ENCODE peak calls at places on chromosomes 12 and 14, in eight cellular contexts. L is ovary, B is testis, W is epithelial cell of proximal tubule, A is AG10803, O is GM20000, N is neural crest cell, P is fibroblast of the aortic adventitia. C is an unnamed sample.
A peak's percentile ranks its signal among the peaks of the same experiment; 100 is the strongest.

GRCh38 chr12:13200841-13201240 is 4.3 kb downstream of the EMP1 start:
- DNase-seq in B (no peak), A (no peak), L (no peak), O (no peak), N (no peak), P (no peak), W (no peak), C (no peak)

GRCh38 chr14:90373887-90374286 is 22.9 kb upstream of the CALM1 start:
- DNase-seq in O (no peak), L (no peak), B (no peak), N (no peak), W (no peak), P (no peak), A (no peak), C (no peak)

GRCh38 chr14:76773188-76773885 is 12.1 kb downstream of the VASH1 start:
- DNase-seq in N (no peak), A (peak; percentile 78), P (peak; percentile 76), O (no peak), B (peak; percentile 69), W (no peak), L (peak; percentile 88), C (no peak)

GRCh38 chr14:74695406-74695805 is 17.5 kb downstream of the AREL1 start:
- DNase-seq in A (no peak), L (no peak), O (no peak), W (no peak), B (no peak), N (no peak), P (no peak), C (no peak)

GRCh38 chr12:77324763-77325468 is 259.5 kb upstream of the E2F7 start:
- DNase-seq in N (peak; percentile 67), A (peak; percentile 61), P (peak; percentile 68), O (peak; percentile 83), L (peak; percentile 85), W (no peak), B (peak; percentile 77), C (peak; percentile 78)

GRCh38 chr14:23005861-23006534 is 3.9 kb downstream of the C14orf93 start:
- DNase-seq in W (no peak), L (no peak), B (no peak), N (no peak), O (no peak), P (no peak), A (no peak), C (no peak)

GRCh38 chr12:116421785-116422538 is 137.2 kb upstream of the MAP1LC3B2 start:
- DNase-seq in O (no peak), W (no peak), N (no peak), P (no peak), L (no peak), A (no peak), B (no peak), C (no peak)

GRCh38 chr12:131755305-131756113 is 44.6 kb downstream of the SFSWAP start:
- DNase-seq in B (no peak), L (no peak), A (peak; percentile 26), W (no peak), O (peak; percentile 55), P (peak; percentile 10), N (no peak), C (peak; percentile 53)

GRCh38 chr12:92139634-92140555 is 5.8 kb downstream of the BTG1 start:
- DNase-seq in N (no peak), P (no peak), W (no peak), L (no peak), B (no peak), O (no peak), A (no peak), C (no peak)

GRCh38 chr12:123601602-123602489 is at the start of gene DDX55:
- DNase-seq in O (peak; percentile 89), L (peak; percentile 71), A (peak; percentile 81), W (no peak), N (peak; percentile 71), B (peak; percentile 87), P (peak; percentile 80), C (peak; percentile 90)

GRCh38 chr12:102501773-102502172 is 21.4 kb upstream of the IGF1 start:
- DNase-seq in N (no peak), A (peak; percentile 22), W (no peak), B (peak; percentile 30), P (no peak), O (no peak), L (peak; percentile 26), C (no peak)

GRCh38 chr14:87643005-87643404 is 350.0 kb downstream of the GALC start:
- DNase-seq in A (peak; percentile 4), B (peak; percentile 68), O (no peak), L (peak; percentile 39), N (no peak), P (peak; percentile 32), W (no peak), C (no peak)

GRCh38 chr14:86796221-86797074 is 1196.5 kb downstream of the GALC start:
- DNase-seq in O (no peak), W (no peak), P (peak; percentile 67), B (no peak), L (no peak), A (peak; percentile 90), N (no peak), C (no peak)

GRCh38 chr12:69610729-69611128 is at the start of gene LRRC10:
- DNase-seq in L (no peak), A (no peak), B (no peak), O (no peak), P (no peak), N (no peak), W (no peak), C (no peak)

GRCh38 chr14:89750206-89750867 is 204.2 kb downstream of the EFCAB11 start:
- DNase-seq in B (no peak), N (no peak), P (peak; percentile 27), O (no peak), W (no peak), A (peak; percentile 26), L (no peak), C (no peak)

GRCh38 chr14:68404652-68405183 is 388.1 kb downstream of the ZFP36L1 start:
- DNase-seq in P (no peak), L (no peak), O (no peak), B (no peak), N (no peak), A (no peak), W (no peak), C (no peak)

GRCh38 chr14:68527329-68527851 is 265.5 kb downstream of the ZFP36L1 start:
- DNase-seq in B (no peak), O (no peak), N (no peak), L (no peak), P (no peak), A (no peak), W (no peak), C (no peak)

GRCh38 chr14:102924632-102925588 is 2.4 kb downstream of the AMN start:
- DNase-seq in W (no peak), O (no peak), N (no peak), P (peak; percentile 8), B (no peak), A (no peak), L (no peak), C (no peak)
- TF ChIP-seq CTCF in W (no peak), O (no peak), N (peak; percentile 38), P (peak; percentile 38), B (no peak), A (peak; percentile 14), L (no peak), C (no peak)

GRCh38 chr12:6965026-6965661 is 5.3 kb downstream of the PHB2 start:
- DNase-seq in L (peak; percentile 90), B (peak; percentile 85), W (no peak), N (peak; percentile 84), O (peak; percentile 82), P (peak; percentile 87), A (peak; percentile 85), C (peak; percentile 84)
- TF ChIP-seq CTCF in L (peak; percentile 85), B (peak; percentile 88), W (peak; percentile 90), N (peak; percentile 99), O (peak; percentile 91), P (peak; percentile 89), A (peak; percentile 79), C (peak; percentile 98)

GRCh38 chr12:42024495-42024830 is 120.2 kb downstream of the GXYLT1 start:
- DNase-seq in O (no peak), P (no peak), A (no peak), B (no peak), W (no peak), L (no peak), N (no peak), C (no peak)
- TF ChIP-seq CTCF in O (no peak), P (no peak), A (no peak), B (no peak), W (no peak), L (no peak), N (peak; percentile 29), C (no peak)

GRCh38 chr12:44313188-44313587 is 477.3 kb downstream of the TMEM117 start:
- DNase-seq in N (no peak), B (no peak), A (no peak), W (no peak), O (no peak), P (no peak), L (no peak), C (no peak)

GRCh38 chr12:44314007-44314500 is 478.2 kb downstream of the TMEM117 start:
- DNase-seq in B (no peak), P (no peak), W (no peak), A (peak; percentile 6), N (no peak), O (no peak), L (no peak), C (no peak)

GRCh38 chr12:44317651-44318126 is 481.8 kb downstream of the TMEM117 start:
- DNase-seq in N (no peak), W (peak; percentile 18), P (peak; percentile 15), O (peak; percentile 34), L (no peak), B (no peak), A (peak; percentile 38), C (peak; percentile 22)
- TF ChIP-seq CTCF in N (peak; percentile 69), W (peak; percentile 68), P (peak; percentile 33), O (peak; percentile 31), L (no peak), B (no peak), A (peak; percentile 63), C (peak; percentile 58)

GRCh38 chr12:96770239-96770780 is 136.7 kb upstream of the NEDD1 start:
- DNase-seq in A (no peak), O (no peak), B (no peak), L (no peak), N (no peak), P (no peak), W (no peak), C (no peak)

GRCh38 chr12:96766232-96766631 is 140.8 kb upstream of the NEDD1 start:
- DNase-seq in A (peak; percentile 5), O (no peak), P (peak; percentile 6), L (no peak), N (no peak), B (no peak), W (no peak), C (no peak)
- TF ChIP-seq CTCF in A (peak; percentile 44), O (no peak), P (peak; percentile 45), L (no peak), N (no peak), B (no peak), W (peak; percentile 8), C (no peak)

GRCh38 chr12:62813031-62813829 is 121.7 kb downstream of the PPM1H start:
- DNase-seq in W (no peak), O (peak; percentile 59), P (peak; percentile 80), A (peak; percentile 75), L (peak; percentile 66), B (peak; percentile 80), N (peak; percentile 60), C (peak; percentile 53)
- TF ChIP-seq CTCF in W (peak; percentile 83), O (peak; percentile 88), P (peak; percentile 82), A (peak; percentile 89), L (peak; percentile 16), B (no peak), N (peak; percentile 78), C (peak; percentile 78)